ENCODE peak calls at places on chromosomes 13 and 19, in five cellular contexts. One of them, this sample, is unnamed.

GRCh38 chr19:1274852-1275259 is 474 bp upstream of the FAM174C start:
- DNase-seq in upper lobe of right lung: peak
- DNase-seq in fibroblast of lung: no peak
- DNase-seq in aorta: no peak
- DNase-seq in cardiac muscle cell: no peak
- DNase-seq in this sample: no peak

GRCh38 chr13:98839826-98840769 is 87.6 kb upstream of the SLC15A1 start:
- DNase-seq in fibroblast of lung: peak
- DNase-seq in cardiac muscle cell: peak
- DNase-seq in upper lobe of right lung: peak
- DNase-seq in aorta: peak
- DNase-seq in this sample: peak

GRCh38 chr19:31141301-31141700 is 207.9 kb downstream of the TSHZ3 start:
- DNase-seq in aorta: no peak
- DNase-seq in cardiac muscle cell: no peak
- DNase-seq in upper lobe of right lung: no peak
- DNase-seq in fibroblast of lung: peak
- DNase-seq in this sample: no peak

GRCh38 chr19:51366050-51366998 is at the start of gene ETFB:
- DNase-seq in upper lobe of right lung: peak
- DNase-seq in cardiac muscle cell: peak
- DNase-seq in aorta: peak
- DNase-seq in fibroblast of lung: peak
- DNase-seq in this sample: peak

GRCh38 chr13:60329221-60329983 is 67.6 kb upstream of the TDRD3 start:
- DNase-seq in aorta: no peak
- DNase-seq in cardiac muscle cell: peak
- DNase-seq in fibroblast of lung: peak
- DNase-seq in upper lobe of right lung: peak
- DNase-seq in this sample: no peak

GRCh38 chr19:17860331-17860992 is 752 bp downstream of the RPL18A start:
- DNase-seq in fibroblast of lung: no peak
- DNase-seq in upper lobe of right lung: no peak
- DNase-seq in cardiac muscle cell: no peak
- DNase-seq in aorta: no peak
- DNase-seq in this sample: no peak

GRCh38 chr13:60274664-60275063 is 110.9 kb upstream of the DIAPH3 start:
- DNase-seq in aorta: no peak
- DNase-seq in cardiac muscle cell: no peak
- DNase-seq in upper lobe of right lung: no peak
- DNase-seq in fibroblast of lung: no peak
- DNase-seq in this sample: no peak

GRCh38 chr13:46951516-46951915 is 54.7 kb upstream of the HTR2A start:
- DNase-seq in upper lobe of right lung: no peak
- DNase-seq in fibroblast of lung: peak
- DNase-seq in aorta: no peak
- DNase-seq in cardiac muscle cell: no peak
- DNase-seq in this sample: no peak

GRCh38 chr13:25249001-25249543 is 38.2 kb downstream of the MTMR6 start:
- DNase-seq in cardiac muscle cell: peak
- DNase-seq in fibroblast of lung: peak
- DNase-seq in upper lobe of right lung: no peak
- DNase-seq in aorta: no peak
- DNase-seq in this sample: no peak

GRCh38 chr19:34402074-34402600 is 2.1 kb upstream of the PDCD2L start:
- DNase-seq in aorta: no peak
- DNase-seq in fibroblast of lung: no peak
- DNase-seq in cardiac muscle cell: no peak
- DNase-seq in upper lobe of right lung: no peak
- DNase-seq in this sample: no peak

GRCh38 chr19:3479177-3479818 is 1.0 kb downstream of the SMIM24 start:
- DNase-seq in upper lobe of right lung: no peak
- DNase-seq in cardiac muscle cell: no peak
- DNase-seq in fibroblast of lung: no peak
- DNase-seq in aorta: no peak
- DNase-seq in this sample: peak

GRCh38 chr13:30186644-30187431 is 120.5 kb downstream of the KATNAL1 start:
- DNase-seq in cardiac muscle cell: no peak
- DNase-seq in upper lobe of right lung: no peak
- DNase-seq in fibroblast of lung: peak
- DNase-seq in aorta: no peak
- DNase-seq in this sample: no peak

GRCh38 chr19:11414544-11414943 is 4.6 kb downstream of the RGL3 start:
- DNase-seq in upper lobe of right lung: no peak
- DNase-seq in fibroblast of lung: no peak
- DNase-seq in cardiac muscle cell: no peak
- DNase-seq in aorta: no peak
- DNase-seq in this sample: peak

GRCh38 chr13:51636349-51636890 is 52.2 kb downstream of the WDFY2 start:
- DNase-seq in aorta: no peak
- DNase-seq in fibroblast of lung: no peak
- DNase-seq in cardiac muscle cell: no peak
- DNase-seq in upper lobe of right lung: no peak
- DNase-seq in this sample: no peak

GRCh38 chr13:45328661-45329105 is 12.3 kb downstream of the TPT1 start:
- DNase-seq in aorta: no peak
- DNase-seq in upper lobe of right lung: no peak
- DNase-seq in cardiac muscle cell: peak
- DNase-seq in fibroblast of lung: peak
- DNase-seq in this sample: no peak

GRCh38 chr19:38173324-38174041 is 50.5 kb downstream of the DPF1 start:
- DNase-seq in aorta: peak
- DNase-seq in cardiac muscle cell: no peak
- DNase-seq in fibroblast of lung: peak
- DNase-seq in upper lobe of right lung: no peak
- DNase-seq in this sample: peak

GRCh38 chr13:47826481-47826880 is 174.6 kb downstream of the SUCLA2 start:
- DNase-seq in cardiac muscle cell: peak
- DNase-seq in upper lobe of right lung: no peak
- DNase-seq in fibroblast of lung: peak
- DNase-seq in aorta: no peak
- DNase-seq in this sample: no peak

GRCh38 chr19:1938071-1938470 is 2.9 kb upstream of the CSNK1G2 start:
- DNase-seq in fibroblast of lung: no peak
- DNase-seq in aorta: no peak
- DNase-seq in upper lobe of right lung: no peak
- DNase-seq in cardiac muscle cell: no peak
- DNase-seq in this sample: no peak

GRCh38 chr13:53129864-53130393 is 101.3 kb downstream of the OLFM4 start:
- DNase-seq in upper lobe of right lung: no peak
- DNase-seq in aorta: no peak
- DNase-seq in cardiac muscle cell: no peak
- DNase-seq in fibroblast of lung: no peak
- DNase-seq in this sample: no peak

GRCh38 chr19:35179830-35180229 is 25.3 kb downstream of the FXYD5 start:
- DNase-seq in fibroblast of lung: no peak
- DNase-seq in cardiac muscle cell: no peak
- DNase-seq in upper lobe of right lung: no peak
- DNase-seq in aorta: no peak
- DNase-seq in this sample: no peak

GRCh38 chr19:38721977-38722773 is 22.1 kb downstream of the CAPN12 start:
- DNase-seq in upper lobe of right lung: no peak
- DNase-seq in fibroblast of lung: no peak
- DNase-seq in aorta: no peak
- DNase-seq in cardiac muscle cell: peak
- DNase-seq in this sample: peak

GRCh38 chr19:46480409-46480808 is 9.0 kb upstream of the PNMA8A start:
- DNase-seq in fibroblast of lung: peak
- DNase-seq in aorta: no peak
- DNase-seq in cardiac muscle cell: peak
- DNase-seq in upper lobe of right lung: no peak
- DNase-seq in this sample: no peak

GRCh38 chr13:111153977-111154332 is 38.8 kb downstream of the ARHGEF7 start:
- DNase-seq in cardiac muscle cell: no peak
- DNase-seq in upper lobe of right lung: no peak
- DNase-seq in aorta: peak
- DNase-seq in fibroblast of lung: no peak
- DNase-seq in this sample: no peak

GRCh38 chr13:108437496-108437895 is 168.0 kb downstream of the TNFSF13B start:
- DNase-seq in fibroblast of lung: peak
- DNase-seq in aorta: no peak
- DNase-seq in upper lobe of right lung: no peak
- DNase-seq in cardiac muscle cell: no peak
- DNase-seq in this sample: no peak

GRCh38 chr13:23679214-23679613 is 109.0 kb downstream of the TNFRSF19 start:
- DNase-seq in upper lobe of right lung: no peak
- DNase-seq in fibroblast of lung: peak
- DNase-seq in cardiac muscle cell: peak
- DNase-seq in aorta: no peak
- DNase-seq in this sample: no peak

GRCh38 chr19:16899566-16900075 is 10.8 kb downstream of the F2RL3 start:
- DNase-seq in fibroblast of lung: no peak
- DNase-seq in cardiac muscle cell: peak
- DNase-seq in upper lobe of right lung: no peak
- DNase-seq in aorta: no peak
- DNase-seq in this sample: peak

GRCh38 chr13:44364601-44365000 is 9.0 kb upstream of the SERP2 start:
- DNase-seq in aorta: no peak
- DNase-seq in fibroblast of lung: peak
- DNase-seq in upper lobe of right lung: no peak
- DNase-seq in cardiac muscle cell: peak
- DNase-seq in this sample: no peak

GRCh38 chr19:29583196-29584006 is 22.7 kb upstream of the POP4 start:
- DNase-seq in aorta: no peak
- DNase-seq in cardiac muscle cell: peak
- DNase-seq in upper lobe of right lung: no peak
- DNase-seq in fibroblast of lung: peak
- DNase-seq in this sample: no peak

GRCh38 chr19:4066176-4066606 is 508 bp downstream of the ZBTB7A start:
- DNase-seq in cardiac muscle cell: no peak
- DNase-seq in aorta: peak
- DNase-seq in fibroblast of lung: no peak
- DNase-seq in upper lobe of right lung: peak
- DNase-seq in this sample: peak

GRCh38 chr13:91409661-91410060 is 11.2 kb downstream of the GPC5 start:
- DNase-seq in aorta: no peak
- DNase-seq in upper lobe of right lung: no peak
- DNase-seq in cardiac muscle cell: no peak
- DNase-seq in fibroblast of lung: no peak
- DNase-seq in this sample: no peak

DNA sequence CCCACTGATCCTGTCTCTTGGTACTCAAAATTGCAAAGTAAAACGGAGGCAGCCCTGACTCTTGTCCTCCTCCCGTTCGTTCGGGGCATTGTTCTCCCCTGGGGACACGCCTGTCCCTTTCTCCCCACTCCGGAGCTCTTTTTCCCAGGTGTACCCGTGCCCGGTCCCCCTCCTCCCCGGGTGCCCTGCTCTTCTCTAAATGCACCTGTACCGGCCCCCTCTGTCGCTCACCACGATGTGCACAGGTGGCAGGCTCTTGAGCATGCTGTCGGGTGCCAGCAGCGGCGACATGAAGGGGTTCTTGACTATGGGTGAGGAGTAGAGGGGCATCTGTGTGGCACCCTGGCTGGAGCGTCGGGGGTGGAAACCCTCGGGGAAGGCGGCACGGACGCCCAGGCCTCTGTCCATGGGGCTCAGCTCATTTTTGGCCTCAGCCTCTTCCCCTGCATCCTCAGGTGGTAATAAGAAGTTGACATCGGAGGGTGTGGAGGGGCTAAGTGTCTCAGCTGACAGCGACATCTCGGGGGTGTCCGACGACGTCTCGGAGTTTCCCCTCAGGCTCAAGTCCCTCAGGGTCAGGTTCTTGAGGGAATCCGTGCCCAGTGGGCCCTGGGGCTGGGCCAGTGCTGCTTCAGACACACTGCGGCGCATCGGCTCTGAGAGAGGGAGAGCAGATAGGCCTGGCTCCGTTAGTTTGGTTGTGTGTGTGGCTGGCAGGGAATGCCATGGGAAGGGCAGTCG is 12.4 kb upstream of the CNFN start:
- DNase-seq in aorta: no peak
- DNase-seq in upper lobe of right lung: no peak
- DNase-seq in cardiac muscle cell: no peak
- DNase-seq in fibroblast of lung: no peak
- DNase-seq in this sample: peak
- H3K4me3 ChIP-seq in aorta: no peak
- H3K4me3 ChIP-seq in upper lobe of right lung: peak
- H3K4me3 ChIP-seq in cardiac muscle cell: peak
- H3K4me3 ChIP-seq in fibroblast of lung: peak
- H3K4me3 ChIP-seq in this sample: no peak

DNA sequence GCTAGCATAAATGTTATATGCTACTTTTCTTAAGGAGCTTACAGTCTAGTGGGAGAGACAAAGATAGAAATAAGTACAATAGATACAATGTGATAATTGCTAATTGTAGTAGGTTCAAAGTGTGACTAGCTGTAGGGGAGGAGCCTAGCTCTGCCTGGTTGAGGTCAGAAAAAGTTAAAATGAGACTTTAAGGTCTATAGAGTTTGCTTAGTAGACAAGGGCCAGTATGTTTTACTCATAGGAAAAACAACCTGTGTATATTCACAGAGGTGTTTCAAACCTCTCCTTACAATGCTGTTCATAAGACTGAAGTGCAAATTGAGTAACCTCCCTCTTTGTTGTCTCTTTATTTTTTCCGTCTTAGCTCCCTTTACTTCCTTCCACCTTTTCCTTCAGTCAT is 56.1 kb downstream of the PDS5B start:
- DNase-seq in upper lobe of right lung: no peak
- DNase-seq in aorta: no peak
- DNase-seq in fibroblast of lung: no peak
- DNase-seq in cardiac muscle cell: no peak
- DNase-seq in this sample: no peak
- H3K27ac ChIP-seq in upper lobe of right lung: no peak
- H3K27ac ChIP-seq in aorta: no peak
- H3K27ac ChIP-seq in fibroblast of lung: no peak
- H3K27ac ChIP-seq in cardiac muscle cell: no peak
- H3K27ac ChIP-seq in this sample: no peak

GRCh38 chr13:97165527-97166425 is 56.4 kb upstream of the MBNL2 start:
- DNase-seq in aorta: no peak
- DNase-seq in cardiac muscle cell: no peak
- DNase-seq in fibroblast of lung: no peak
- DNase-seq in upper lobe of right lung: no peak
- DNase-seq in this sample: no peak

GRCh38 chr13:97160421-97160820 is 61.7 kb upstream of the MBNL2 start:
- DNase-seq in fibroblast of lung: no peak
- DNase-seq in upper lobe of right lung: no peak
- DNase-seq in aorta: no peak
- DNase-seq in cardiac muscle cell: no peak
- DNase-seq in this sample: no peak

DNA sequence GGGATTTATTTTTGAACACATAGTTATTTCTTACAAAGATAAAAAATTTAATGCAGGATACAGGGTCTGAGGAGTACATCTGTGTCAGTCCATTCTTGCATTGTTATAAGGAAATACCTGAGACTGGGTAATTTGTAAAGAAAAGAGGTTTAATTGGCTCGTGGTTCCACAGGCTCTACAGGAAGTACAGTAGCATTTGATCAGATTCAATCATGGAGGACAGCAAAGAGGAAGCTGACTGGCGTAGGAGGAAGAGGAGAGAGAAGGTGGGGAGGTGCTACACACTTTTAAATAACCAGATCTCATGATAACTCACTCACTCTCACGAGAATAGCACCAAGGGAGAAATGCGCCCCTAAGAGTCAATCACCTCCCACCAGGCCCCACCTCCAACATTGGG is 60.3 kb upstream of the MBNL2 start:
- DNase-seq in cardiac muscle cell: no peak
- DNase-seq in fibroblast of lung: no peak
- DNase-seq in aorta: no peak
- DNase-seq in upper lobe of right lung: no peak
- DNase-seq in this sample: no peak
- H3K4me3 ChIP-seq in cardiac muscle cell: no peak
- H3K4me3 ChIP-seq in fibroblast of lung: no peak
- H3K4me3 ChIP-seq in aorta: no peak
- H3K4me3 ChIP-seq in upper lobe of right lung: no peak
- H3K4me3 ChIP-seq in this sample: no peak

GRCh38 chr13:73870970-73871935 is 263.0 kb downstream of the KLF12 start:
- DNase-seq in upper lobe of right lung: no peak
- DNase-seq in fibroblast of lung: peak
- DNase-seq in aorta: no peak
- DNase-seq in cardiac muscle cell: peak
- DNase-seq in this sample: peak
- H3K27ac ChIP-seq in upper lobe of right lung: no peak
- H3K27ac ChIP-seq in fibroblast of lung: peak
- H3K27ac ChIP-seq in aorta: no peak
- H3K27ac ChIP-seq in cardiac muscle cell: no peak
- H3K27ac ChIP-seq in this sample: no peak

This sample was measured in right cardiac atrium.